ENCODE peak calls at places on chromosomes 13 and 19, in nine cellular contexts. J is mesendoderm, X is GM23338, Z is prostate gland, F is tibial artery, K is pancreas, W is upper lobe of right lung, T is astrocyte, S is psoas muscle. O is an unnamed sample.

GRCh38 chr13:111330211-111330610 is 9.8 kb downstream of the TEX29 start:
- DNase-seq in W (no peak), S (no peak), F (no peak), J (no peak), X (no peak), T (no peak), K (no peak), Z (peak), O (no peak)

GRCh38 chr13:28401303-28402056 is 93.4 kb downstream of the FLT1 start:
- DNase-seq in X (no peak), F (no peak), J (no peak), K (no peak), W (no peak), Z (no peak), T (peak), S (no peak), O (no peak)

GRCh38 chr13:28049215-28049614 is 51.2 kb downstream of the FLT3 start:
- DNase-seq in X (no peak), K (no peak), F (no peak), W (no peak), S (no peak), J (no peak), Z (no peak), T (no peak), O (no peak)

GRCh38 chr13:32206097-32206740 is 108.9 kb downstream of the ZAR1L start:
- DNase-seq in X (no peak), K (no peak), J (no peak), S (no peak), Z (no peak), W (no peak), T (no peak), F (no peak), O (no peak)

GRCh38 chr19:15555759-15556633 is 47.7 kb downstream of the CYP4F22 start:
- DNase-seq in J (peak), W (peak), X (peak), F (peak), T (peak), K (peak), Z (peak), S (peak), O (peak)

GRCh38 chr19:33404506-33404905 is 31.0 kb downstream of the CEBPG start:
- DNase-seq in W (no peak), S (peak), Z (no peak), X (no peak), F (peak), T (no peak), J (no peak), K (no peak), O (no peak)

GRCh38 chr13:97866751-97867150 is 86.7 kb upstream of the IPO5 start:
- DNase-seq in S (no peak), T (no peak), Z (no peak), F (no peak), K (no peak), X (no peak), J (no peak), W (no peak), O (no peak)

GRCh38 chr13:43528992-43529391 is 257.8 kb downstream of the ENOX1 start:
- DNase-seq in K (no peak), S (no peak), J (peak), F (no peak), W (no peak), T (no peak), X (no peak), Z (no peak), O (no peak)

GRCh38 chr19:726993-727956 is 18.5 kb downstream of the PALM start:
- DNase-seq in X (no peak), F (no peak), T (no peak), S (no peak), W (no peak), J (no peak), Z (no peak), K (no peak), O (peak)

GRCh38 chr19:52155596-52156359 is 15.6 kb downstream of the ZNF836 start:
- DNase-seq in T (no peak), S (no peak), W (no peak), Z (no peak), K (no peak), F (no peak), J (no peak), X (no peak), O (no peak)

GRCh38 chr13:91228083-91228482 is 119.4 kb upstream of the MIR17HG start:
- DNase-seq in J (no peak), Z (no peak), X (no peak), T (no peak), K (no peak), W (no peak), S (no peak), F (no peak), O (no peak)

GRCh38 chr19:39397360-39398296 is 6.5 kb downstream of the MED29 start:
- DNase-seq in T (peak), Z (peak), W (peak), S (peak), F (peak), J (peak), K (peak), X (peak), O (peak)

GRCh38 chr19:54287456-54287855 is 6.5 kb upstream of the LILRB2 start:
- DNase-seq in Z (no peak), K (no peak), J (no peak), T (no peak), S (no peak), F (no peak), X (no peak), W (no peak), O (no peak)

GRCh38 chr13:106603568-106603967 is 35.6 kb upstream of the ARGLU1 start:
- DNase-seq in Z (no peak), X (no peak), S (no peak), J (no peak), K (no peak), W (no peak), T (no peak), F (no peak), O (no peak)

GRCh38 chr13:114093118-114093517 is 39.3 kb downstream of the RASA3 start:
- DNase-seq in T (no peak), J (no peak), W (no peak), Z (no peak), K (no peak), F (no peak), X (no peak), S (no peak), O (no peak)

GRCh38 chr13:46905249-46905648 is 8.4 kb upstream of the HTR2A start:
- DNase-seq in F (no peak), S (no peak), K (no peak), T (no peak), J (peak), Z (no peak), X (peak), W (no peak), O (no peak)

GRCh38 chr19:42396248-42396541 is 6.1 kb upstream of the CNFN start:
- DNase-seq in W (no peak), F (no peak), S (no peak), J (peak), Z (no peak), X (peak), T (no peak), K (no peak), O (no peak)

GRCh38 chr13:35979378-35979911 is 151.7 kb downstream of the DCLK1 start:
- DNase-seq in J (peak), T (peak), X (no peak), S (peak), Z (no peak), K (no peak), F (peak), W (no peak), O (peak)

GRCh38 chr19:45569619-45570421 is 14.8 kb downstream of the OPA3 start:
- DNase-seq in K (peak), W (no peak), S (peak), Z (peak), X (peak), T (no peak), J (peak), F (no peak), O (no peak)

GRCh38 chr13:20049558-20050473 is 91.3 kb downstream of the ZMYM2 start:
- DNase-seq in K (no peak), X (peak), T (no peak), J (peak), F (no peak), S (no peak), W (no peak), Z (no peak), O (no peak)

GRCh38 chr19:41933131-41933458 is 4.8 kb upstream of the ERFL start:
- DNase-seq in S (no peak), W (no peak), T (no peak), K (no peak), J (no peak), F (no peak), X (no peak), Z (no peak), O (no peak)

GRCh38 chr19:19202707-19203011 is 555 bp downstream of the NR2C2AP start:
- DNase-seq in K (no peak), S (no peak), F (no peak), J (peak), T (no peak), W (no peak), Z (no peak), X (no peak), O (no peak)

GRCh38 chr13:97266734-97267417 is 44.7 kb downstream of the MBNL2 start:
- DNase-seq in F (no peak), Z (no peak), X (peak), K (no peak), T (peak), J (peak), S (no peak), W (no peak), O (no peak)

GRCh38 chr13:34591801-34592454 is 350.1 kb upstream of the NBEA start:
- DNase-seq in J (peak), T (peak), X (no peak), F (no peak), K (no peak), W (no peak), S (peak), Z (peak), O (no peak)

GRCh38 chr13:33331962-33332361 is 46.4 kb upstream of the STARD13 start:
- DNase-seq in S (no peak), X (peak), T (no peak), Z (no peak), J (no peak), K (no peak), F (no peak), W (no peak), O (no peak)

GRCh38 chr19:45876411-45877197 is 9.3 kb downstream of the IRF2BP1 start:
- DNase-seq in Z (peak), J (peak), S (peak), T (peak), F (no peak), X (peak), W (peak), K (peak), O (peak)

GRCh38 chr19:5048727-5049553 is 80.0 kb downstream of the KDM4B start:
- DNase-seq in K (no peak), F (peak), J (peak), Z (no peak), W (no peak), T (peak), X (no peak), S (no peak), O (peak)

GRCh38 chr13:60700994-60701393 is 304.0 kb downstream of the TDRD3 start:
- DNase-seq in S (no peak), W (no peak), Z (no peak), F (no peak), J (no peak), X (no peak), T (no peak), K (no peak), O (no peak)

GRCh38 chr13:20336761-20337160 is 104.6 kb upstream of the GJB6 start:
- DNase-seq in K (no peak), F (no peak), Z (no peak), J (no peak), W (no peak), T (no peak), X (no peak), S (no peak), O (no peak)

GRCh38 chr13:22112956-22113750 is 442.3 kb downstream of the FGF9 start:
- DNase-seq in W (no peak), X (no peak), F (no peak), S (no peak), T (no peak), K (no peak), J (no peak), Z (no peak), O (no peak)

GRCh38 chr19:14871619-14872230 is 14.2 kb downstream of the OR7A17 start:
- DNase-seq in Z (no peak), X (peak), S (no peak), T (no peak), K (no peak), J (peak), W (no peak), F (no peak), O (no peak)

GRCh38 chr19:49690656-49691242 is at the start of gene CPT1C:
- DNase-seq in X (peak), Z (peak), S (peak), T (peak), F (peak), W (peak), K (peak), J (peak), O (no peak)

GRCh38 chr13:20383058-20383457 is 142.6 kb downstream of the CRYL1 start:
- DNase-seq in F (no peak), K (no peak), J (no peak), S (no peak), W (no peak), X (no peak), T (no peak), Z (no peak), O (no peak)

GRCh38 chr19:4748589-4748988 is 24.9 kb upstream of the DPP9 start:
- DNase-seq in Z (no peak), K (no peak), X (no peak), S (no peak), F (no peak), T (no peak), W (no peak), J (no peak), O (no peak)

GRCh38 chr13:53007872-53008271 is 20.7 kb upstream of the OLFM4 start:
- DNase-seq in X (no peak), S (no peak), J (no peak), K (no peak), T (no peak), F (no peak), W (no peak), Z (no peak), O (no peak)

GRCh38 chr19:2733930-2734588 is 5.8 kb downstream of the SLC39A3 start:
- DNase-seq in F (no peak), W (no peak), Z (no peak), T (no peak), K (no peak), S (peak), X (no peak), J (no peak), O (no peak)

GRCh38 chr19:48154003-48154402 is 16.1 kb downstream of the LIG1 start:
- DNase-seq in Z (no peak), X (no peak), T (no peak), W (no peak), J (peak), F (no peak), S (no peak), K (no peak), O (no peak)

GRCh38 chr19:48152552-48152951 is 17.6 kb downstream of the LIG1 start:
- DNase-seq in F (peak), T (peak), J (peak), K (peak), W (no peak), X (peak), Z (peak), S (peak), O (no peak)

GRCh38 chr19:48158210-48158790 is 11.8 kb downstream of the LIG1 start:
- DNase-seq in W (no peak), J (no peak), T (no peak), X (no peak), S (no peak), K (no peak), F (no peak), Z (no peak), O (peak)
- H3K27ac ChIP-seq in W (no peak), J (no peak), T (no peak), X (no peak), S (no peak), K (no peak), F (no peak), Z (no peak), O (no peak)

GRCh38 chr13:23701191-23701590 is 131.0 kb downstream of the TNFRSF19 start:
- DNase-seq in W (no peak), K (no peak), X (no peak), T (no peak), F (no peak), S (no peak), Z (no peak), J (no peak), O (no peak)
- H3K27ac ChIP-seq in W (no peak), K (no peak), X (no peak), T (peak), F (peak), S (peak), Z (no peak), J (no peak), O (no peak)

GRCh38 chr13:110136660-110137585 is 170.0 kb downstream of the COL4A1 start:
- DNase-seq in J (peak), F (no peak), T (no peak), Z (no peak), W (no peak), S (no peak), X (peak), K (no peak), O (no peak)
- H3K27ac ChIP-seq in J (no peak), F (peak), T (peak), Z (no peak), W (no peak), S (peak), X (no peak), K (no peak), O (peak)

GRCh38 chr19:7853760-7854107 is 20.5 kb downstream of the PRR36 start:
- DNase-seq in Z (no peak), W (no peak), J (no peak), T (no peak), F (no peak), K (no peak), X (no peak), S (no peak), O (no peak)
- H3K27ac ChIP-seq in Z (no peak), W (no peak), J (no peak), T (no peak), F (no peak), K (peak), X (no peak), S (no peak), O (no peak)

DNA sequence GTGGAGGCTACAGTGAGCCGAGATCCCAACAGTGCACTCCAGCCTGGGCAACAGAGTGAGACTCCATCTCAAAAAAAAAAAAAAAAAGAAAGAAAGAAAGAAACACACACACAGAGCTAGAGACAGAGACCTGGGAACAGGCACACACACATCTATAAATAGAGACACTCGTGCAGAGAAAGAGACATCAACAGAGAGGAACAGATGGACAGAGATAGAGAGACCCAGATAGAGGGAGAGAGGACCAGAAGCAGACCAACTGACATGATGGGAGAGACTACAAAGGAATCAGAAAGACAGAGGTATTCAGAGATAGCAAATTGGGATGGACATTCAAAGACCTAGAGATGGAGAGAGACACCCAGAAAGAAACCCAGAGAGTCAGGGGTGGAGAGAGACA is 2.1 kb upstream of the CA11 start:
- DNase-seq in K (no peak), T (no peak), S (no peak), W (no peak), X (no peak), Z (no peak), J (no peak), F (no peak), O (no peak)
- H3K27ac ChIP-seq in K (no peak), T (no peak), S (no peak), W (no peak), X (no peak), Z (no peak), J (no peak), F (no peak), O (no peak)

GRCh38 chr19:36025541-36025940 is 7.1 kb downstream of the CLIP3 start:
- DNase-seq in F (no peak), W (no peak), X (no peak), J (no peak), S (no peak), K (no peak), T (no peak), Z (no peak), O (no peak)
- H3K27ac ChIP-seq in F (no peak), W (no peak), X (no peak), J (no peak), S (no peak), K (no peak), T (no peak), Z (no peak), O (no peak)

O was measured in upper lobe of left lung.